ENCODE peak calls at places on chromosomes 13 and 19, in six cellular contexts. Q is A549; M is stimulated activated CD8-positive, alpha-beta memory T cell treated with anti-CD3 and anti-CD28 coated beads, Interleukin-12 subunit alpha, Interleukin-12 subunit beta, amount 100 ng/mL, for 4 hours; F is AG10803; L is activated T-cell treated with anti-CD3 and anti-CD28 coated beads for 24 hours; W is stimulated activated CD4-positive, alpha-beta T cell treated with anti-CD3 and anti-CD28 coated beads, Interleukin-2, amount 100 ng/mL, for 24 hours. U is an unnamed sample.

GRCh38 chr19:52786078-52786463 is 520 bp downstream of the ZNF600 start:
- DNase-seq in L (no peak), Q (no peak), M (no peak), F (no peak), W (no peak), U (no peak)

GRCh38 chr13:97240789-97241734 is 18.9 kb downstream of the MBNL2 start:
- DNase-seq in M (no peak), L (no peak), Q (no peak), F (no peak), W (no peak), U (no peak)

GRCh38 chr13:27006519-27007161 is 165.0 kb downstream of the USP12 start:
- DNase-seq in W (no peak), M (no peak), F (peak; percentile 40), L (no peak), Q (no peak), U (no peak)

GRCh38 chr19:23855676-23856075 is 59.0 kb upstream of the ZNF726 start:
- DNase-seq in W (no peak), Q (no peak), M (no peak), L (no peak), F (no peak), U (no peak)

GRCh38 chr19:40687525-40688016 is 2.9 kb downstream of the NUMBL start:
- DNase-seq in M (no peak), F (peak; percentile 81), W (no peak), Q (peak; percentile 73), L (no peak), U (no peak)

GRCh38 chr13:45333973-45334922 is 6.7 kb downstream of the TPT1 start:
- DNase-seq in Q (no peak), L (no peak), M (no peak), W (no peak), F (peak; percentile 47), U (no peak)

GRCh38 chr13:50866817-50867640 is 23.5 kb upstream of the DLEU7 start:
- DNase-seq in M (no peak), F (peak; percentile 1), Q (no peak), W (no peak), L (no peak), U (no peak)

GRCh38 chr13:111249637-111250360 is 70.6 kb upstream of the TEX29 start:
- DNase-seq in Q (no peak), W (no peak), F (peak; percentile 33), M (no peak), L (no peak), U (no peak)

GRCh38 chr19:12166596-12166995 is 3.7 kb downstream of the ZNF136 start:
- DNase-seq in M (no peak), L (no peak), W (no peak), F (peak; percentile 8), Q (no peak), U (no peak)

GRCh38 chr13:107069107-107069776 is 501.3 kb upstream of the ARGLU1 start:
- DNase-seq in M (no peak), L (no peak), F (no peak), Q (peak; percentile 1), W (no peak), U (no peak)

GRCh38 chr13:45402641-45403040 is 15.5 kb downstream of the SLC25A30 start:
- DNase-seq in W (no peak), M (no peak), F (no peak), L (no peak), Q (no peak), U (no peak)

GRCh38 chr13:72839831-72840426 is 58.0 kb downstream of the PIBF1 start:
- DNase-seq in F (peak; percentile 40), L (peak; percentile 20), W (peak; percentile 40), Q (peak; percentile 60), M (no peak), U (no peak)